ENCODE peak calls at places on chromosome 9, in ten cellular contexts. Z is activated CD4-positive, alpha-beta memory T cell treated with anti-CD3 and anti-CD28 coated beads, Interleukin-2, amount 10 ng/mL, durations not matched to agents 7 days and 5 days; F is ovary; K is stomach; A is stimulated activated CD8-positive, alpha-beta memory T cell treated with anti-CD3 and anti-CD28 coated beads, Interleukin-2, amount 100 ng/mL, for 1 hour; V is LHCN-M2; H is colonic mucosa; U is stimulated activated naive CD4-positive, alpha-beta T cell; I is hypothalamus; E is lung microvascular endothelial cell. X is an unnamed sample.

GRCh38 chr9:126971261-126971660 is 56.7 kb downstream of the RALGPS1 start:
- DNase-seq in Z (no peak), F (no peak), K (no peak), A (no peak), V (no peak), H (no peak), U (no peak), I (no peak), E (peak; percentile 65), X (no peak)

GRCh38 chr9:94867281-94867841 is 140.9 kb downstream of the AOPEP start:
- DNase-seq in Z (no peak), F (peak; percentile 70), K (peak; percentile 83), A (no peak), V (peak; percentile 84), H (peak; percentile 66), U (no peak), I (no peak), E (peak; percentile 93), X (no peak)

GRCh38 chr9:2570615-2571479 is 50.7 kb upstream of the VLDLR start:
- DNase-seq in Z (peak; percentile 28), F (peak; percentile 84), K (peak; percentile 87), A (peak; percentile 11), V (peak; percentile 95), H (peak; percentile 96), U (no peak), I (no peak), E (peak; percentile 53), X (no peak)

GRCh38 chr9:137318565-137318964 is 16.5 kb upstream of the NRARP start:
- DNase-seq in Z (no peak), F (no peak), K (no peak), A (no peak), V (no peak), H (no peak), U (no peak), I (no peak), E (no peak), X (no peak)

GRCh38 chr9:99183616-99184015 is 38.1 kb downstream of the ALG2 start:
- DNase-seq in Z (no peak), F (no peak), K (no peak), A (no peak), V (no peak), H (no peak), U (no peak), I (no peak), E (no peak), X (no peak)

GRCh38 chr9:69122391-69123141 is 51.5 kb upstream of the TJP2 start:
- DNase-seq in Z (no peak), F (no peak), K (peak; percentile 47), A (no peak), V (peak; percentile 32), H (peak; percentile 83), U (no peak), I (no peak), E (peak; percentile 27), X (peak; percentile 38)

GRCh38 chr9:21965401-21965951 is 28.7 kb downstream of the CDKN2A start:
- DNase-seq in Z (peak; percentile 69), F (no peak), K (peak; percentile 67), A (no peak), V (no peak), H (peak; percentile 64), U (no peak), I (no peak), E (peak; percentile 86), X (peak; percentile 61)

GRCh38 chr9:74742176-74742575 is 145.5 kb downstream of the TRPM6 start:
- DNase-seq in Z (no peak), F (no peak), K (no peak), A (no peak), V (no peak), H (no peak), U (no peak), I (no peak), E (no peak), X (no peak)

GRCh38 chr9:133653638-133654037 is 17.5 kb downstream of the DBH start:
- DNase-seq in Z (no peak), F (no peak), K (no peak), A (no peak), V (no peak), H (no peak), U (no peak), I (no peak), E (no peak), X (no peak)

GRCh38 chr9:92429866-92430265 is 5.6 kb upstream of the OMD start:
- DNase-seq in Z (no peak), F (no peak), K (no peak), A (no peak), V (no peak), H (no peak), U (no peak), I (no peak), E (no peak), X (no peak)

GRCh38 chr9:125241863-125242739 is 958 bp upstream of the HSPA5 start:
- DNase-seq in Z (no peak), F (no peak), K (peak; percentile 27), A (no peak), V (no peak), H (no peak), U (no peak), I (no peak), E (peak; percentile 56), X (no peak)

GRCh38 chr9:111099199-111100005 is 61.1 kb upstream of the LPAR1 start:
- DNase-seq in Z (no peak), F (no peak), K (no peak), A (no peak), V (no peak), H (no peak), U (no peak), I (no peak), E (no peak), X (peak; percentile 71)

GRCh38 chr9:69181908-69182353 is 7.9 kb downstream of the TJP2 start:
- DNase-seq in Z (no peak), F (no peak), K (no peak), A (no peak), V (no peak), H (no peak), U (no peak), I (no peak), E (no peak), X (no peak)

GRCh38 chr9:77906991-77907390 is 124.6 kb downstream of the GNAQ start:
- DNase-seq in Z (no peak), F (no peak), K (no peak), A (no peak), V (no peak), H (no peak), U (no peak), I (no peak), E (no peak), X (no peak)

GRCh38 chr9:137221477-137222111 is 446 bp downstream of the RNF208 start:
- DNase-seq in Z (no peak), F (no peak), K (no peak), A (no peak), V (no peak), H (peak; percentile 56), U (no peak), I (no peak), E (no peak), X (no peak)

GRCh38 chr9:93304574-93305496 is 120.9 kb downstream of the WNK2 start:
- DNase-seq in Z (peak; percentile 19), F (peak; percentile 71), K (peak; percentile 65), A (no peak), V (peak; percentile 24), H (peak; percentile 52), U (no peak), I (no peak), E (peak; percentile 76), X (peak; percentile 50)

GRCh38 chr9:135326633-135327152 is 152.9 kb upstream of the PPP1R26 start:
- DNase-seq in Z (no peak), F (no peak), K (no peak), A (no peak), V (no peak), H (no peak), U (no peak), I (no peak), E (no peak), X (no peak)

GRCh38 chr9:35859310-35859994 is 10.7 kb downstream of the OR13J1 start:
- DNase-seq in Z (no peak), F (no peak), K (peak; percentile 27), A (no peak), V (peak; percentile 69), H (no peak), U (no peak), I (no peak), E (no peak), X (no peak)

GRCh38 chr9:75488714-75489100 is 400.4 kb downstream of the OSTF1 start:
- DNase-seq in Z (no peak), F (no peak), K (no peak), A (no peak), V (no peak), H (no peak), U (no peak), I (no peak), E (no peak), X (no peak)

GRCh38 chr9:14344846-14345585 is 31.1 kb upstream of the NFIB start:
- DNase-seq in Z (no peak), F (no peak), K (no peak), A (no peak), V (no peak), H (no peak), U (no peak), I (no peak), E (no peak), X (no peak)

GRCh38 chr9:105339849-105340248 is 95.4 kb downstream of the SLC44A1 start:
- DNase-seq in Z (no peak), F (no peak), K (no peak), A (no peak), V (no peak), H (no peak), U (no peak), I (no peak), E (no peak), X (no peak)

GRCh38 chr9:82406714-82407113 is 418.1 kb downstream of the SPATA31D1 start:
- DNase-seq in Z (no peak), F (no peak), K (no peak), A (no peak), V (no peak), H (no peak), U (no peak), I (no peak), E (no peak), X (no peak)

GRCh38 chr9:130906727-130907416 is 10.3 kb upstream of the QRFP start:
- DNase-seq in Z (no peak), F (no peak), K (no peak), A (no peak), V (no peak), H (no peak), U (no peak), I (no peak), E (no peak), X (no peak)

GRCh38 chr9:83625120-83625710 is 2.3 kb downstream of the IDNK start:
- DNase-seq in Z (no peak), F (no peak), K (no peak), A (no peak), V (no peak), H (no peak), U (no peak), I (no peak), E (no peak), X (no peak)

GRCh38 chr9:114655689-114656088 is 1.9 kb downstream of the TEX53 start:
- DNase-seq in Z (no peak), F (no peak), K (no peak), A (no peak), V (peak; percentile 42), H (no peak), U (no peak), I (no peak), E (no peak), X (no peak)

GRCh38 chr9:81737871-81738507 is 48.6 kb upstream of the TLE1 start:
- DNase-seq in Z (no peak), F (no peak), K (peak; percentile 70), A (no peak), V (peak; percentile 91), H (peak; percentile 69), U (no peak), I (no peak), E (no peak), X (no peak)

GRCh38 chr9:129469188-129469987 is 151.5 kb downstream of the C9orf50 start:
- DNase-seq in Z (no peak), F (no peak), K (no peak), A (no peak), V (no peak), H (no peak), U (no peak), I (no peak), E (no peak), X (peak; percentile 61)

GRCh38 chr9:124457079-124457886 is 7.0 kb downstream of the ADGRD2 start:
- DNase-seq in Z (no peak), F (no peak), K (no peak), A (no peak), V (no peak), H (no peak), U (no peak), I (no peak), E (no peak), X (no peak)

X was measured in neuronal stem cell.